ENCODE peak calls at places on chromosomes 5 and 9, in five cellular contexts. One of them, this sample, is unnamed.

GRCh38 chr9:5719546-5719945 is 90.6 kb downstream of the RIC1 start:
- DNase-seq in esophagus muscularis mucosa: no peak
- DNase-seq in sigmoid colon: no peak
- DNase-seq in body of pancreas: no peak
- DNase-seq in upper lobe of right lung: no peak
- DNase-seq in this sample: no peak

GRCh38 chr5:171272996-171273970 is 35.8 kb upstream of the TLX3 start:
- DNase-seq in esophagus muscularis mucosa: no peak
- DNase-seq in sigmoid colon: no peak
- DNase-seq in body of pancreas: no peak
- DNase-seq in upper lobe of right lung: no peak
- DNase-seq in this sample: peak; percentile 21

GRCh38 chr5:93723005-93723404 is 18.4 kb downstream of the POU5F2 start:
- DNase-seq in esophagus muscularis mucosa: no peak
- DNase-seq in sigmoid colon: no peak
- DNase-seq in body of pancreas: no peak
- DNase-seq in upper lobe of right lung: no peak
- DNase-seq in this sample: no peak

GRCh38 chr5:11902304-11902703 is 1.9 kb downstream of the CTNND2 start:
- DNase-seq in esophagus muscularis mucosa: no peak
- DNase-seq in sigmoid colon: no peak
- DNase-seq in body of pancreas: peak; percentile 40
- DNase-seq in upper lobe of right lung: no peak
- DNase-seq in this sample: no peak

GRCh38 chr9:22203371-22204138 is 194.4 kb upstream of the CDKN2B start:
- DNase-seq in esophagus muscularis mucosa: no peak
- DNase-seq in sigmoid colon: no peak
- DNase-seq in body of pancreas: no peak
- DNase-seq in upper lobe of right lung: no peak
- DNase-seq in this sample: no peak

GRCh38 chr9:15642369-15642962 is 89.6 kb downstream of the CCDC171 start:
- DNase-seq in esophagus muscularis mucosa: no peak
- DNase-seq in sigmoid colon: no peak
- DNase-seq in body of pancreas: no peak
- DNase-seq in upper lobe of right lung: no peak
- DNase-seq in this sample: peak; percentile 5

GRCh38 chr5:132268698-132269551 is 11.4 kb downstream of the PDLIM4 start:
- DNase-seq in esophagus muscularis mucosa: peak; percentile 86
- DNase-seq in sigmoid colon: no peak
- DNase-seq in body of pancreas: no peak
- DNase-seq in upper lobe of right lung: no peak
- DNase-seq in this sample: no peak

GRCh38 chr9:129270903-129271431 is 92.9 kb upstream of the IER5L start:
- DNase-seq in esophagus muscularis mucosa: no peak
- DNase-seq in sigmoid colon: no peak
- DNase-seq in body of pancreas: no peak
- DNase-seq in upper lobe of right lung: peak; percentile 31
- DNase-seq in this sample: peak; percentile 61

GRCh38 chr5:132095077-132095744 is 21.6 kb downstream of the CSF2 start:
- DNase-seq in esophagus muscularis mucosa: no peak
- DNase-seq in sigmoid colon: no peak
- DNase-seq in body of pancreas: no peak
- DNase-seq in upper lobe of right lung: no peak
- DNase-seq in this sample: no peak

GRCh38 chr5:153551537-153552079 is 61.1 kb downstream of the GRIA1 start:
- DNase-seq in esophagus muscularis mucosa: no peak
- DNase-seq in sigmoid colon: no peak
- DNase-seq in body of pancreas: no peak
- DNase-seq in upper lobe of right lung: no peak
- DNase-seq in this sample: peak; percentile 64

GRCh38 chr9:4550777-4551476 is 60.7 kb downstream of the SLC1A1 start:
- DNase-seq in esophagus muscularis mucosa: no peak
- DNase-seq in sigmoid colon: no peak
- DNase-seq in body of pancreas: no peak
- DNase-seq in upper lobe of right lung: no peak
- DNase-seq in this sample: no peak

GRCh38 chr9:93951655-93952118 is 3.5 kb downstream of the BARX1 start:
- DNase-seq in esophagus muscularis mucosa: no peak
- DNase-seq in sigmoid colon: peak; percentile 48
- DNase-seq in body of pancreas: no peak
- DNase-seq in upper lobe of right lung: no peak
- DNase-seq in this sample: no peak

GRCh38 chr5:103259705-103260355 is 1.3 kb downstream of the MACIR start:
- DNase-seq in esophagus muscularis mucosa: no peak
- DNase-seq in sigmoid colon: peak; percentile 65
- DNase-seq in body of pancreas: no peak
- DNase-seq in upper lobe of right lung: no peak
- DNase-seq in this sample: no peak

GRCh38 chr9:33813712-33814641 is 3.0 kb upstream of the UBE2R2 start:
- DNase-seq in esophagus muscularis mucosa: no peak
- DNase-seq in sigmoid colon: no peak
- DNase-seq in body of pancreas: no peak
- DNase-seq in upper lobe of right lung: no peak
- DNase-seq in this sample: peak; percentile 55

GRCh38 chr5:63697811-63698210 is 264.4 kb downstream of the HTR1A start:
- DNase-seq in esophagus muscularis mucosa: no peak
- DNase-seq in sigmoid colon: no peak
- DNase-seq in body of pancreas: no peak
- DNase-seq in upper lobe of right lung: no peak
- DNase-seq in this sample: no peak
- H3K4me3 ChIP-seq in esophagus muscularis mucosa: no peak overlapping the region
- H3K4me3 ChIP-seq in sigmoid colon: no peak overlapping the region
- H3K4me3 ChIP-seq in body of pancreas: no peak overlapping the region
- H3K4me3 ChIP-seq in upper lobe of right lung: no peak overlapping the region
- H3K4me3 ChIP-seq in this sample: no peak overlapping the region

DNA sequence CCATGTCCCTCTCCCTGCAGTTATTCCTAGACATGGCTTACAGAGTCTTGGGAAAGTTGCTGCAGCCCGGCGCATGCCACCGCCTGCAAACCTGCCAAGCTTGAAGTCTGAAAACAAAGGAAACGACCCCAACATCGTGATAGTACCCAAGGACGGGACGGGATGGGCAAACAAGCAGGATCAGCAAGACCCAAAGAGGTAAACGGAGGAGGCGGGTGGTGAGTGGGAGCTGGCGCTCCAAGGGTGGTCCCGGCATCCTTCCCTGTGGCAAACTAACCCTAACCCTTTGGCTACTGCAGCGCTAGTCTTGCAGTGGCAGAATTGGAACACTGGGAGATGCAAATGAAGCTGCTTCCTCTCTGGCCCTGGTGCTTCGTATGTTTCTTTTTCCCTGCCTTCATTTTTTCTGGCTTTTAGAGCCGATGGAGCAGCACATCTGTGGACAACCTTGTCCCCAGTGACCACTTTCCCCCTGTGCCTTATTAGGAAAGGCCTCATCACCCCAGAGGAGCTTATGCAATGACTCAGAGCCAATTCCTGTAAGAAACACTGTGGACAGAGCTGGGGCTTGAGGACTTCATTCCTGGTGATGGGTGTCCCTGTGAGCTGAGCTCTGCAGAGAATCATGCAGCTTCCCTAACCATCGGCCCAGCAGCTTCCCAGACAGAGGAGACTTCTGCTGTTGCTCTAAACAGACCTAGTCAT is 38.9 kb downstream of the PRRC2B start:
- DNase-seq in esophagus muscularis mucosa: no peak
- DNase-seq in sigmoid colon: peak; percentile 39
- DNase-seq in body of pancreas: no peak
- DNase-seq in upper lobe of right lung: peak; percentile 39
- DNase-seq in this sample: peak; percentile 64
- H3K36me3 ChIP-seq in esophagus muscularis mucosa: peaks cover 52% of the 10 kb centered on the region
- H3K36me3 ChIP-seq in sigmoid colon: peaks cover 18% of the 10 kb centered on the region
- H3K36me3 ChIP-seq in body of pancreas: peaks cover 10% of the 10 kb centered on the region
- H3K36me3 ChIP-seq in upper lobe of right lung: peaks cover 60% of the 10 kb centered on the region
- H3K36me3 ChIP-seq in this sample: peaks cover 6% of the 10 kb centered on the region

DNA sequence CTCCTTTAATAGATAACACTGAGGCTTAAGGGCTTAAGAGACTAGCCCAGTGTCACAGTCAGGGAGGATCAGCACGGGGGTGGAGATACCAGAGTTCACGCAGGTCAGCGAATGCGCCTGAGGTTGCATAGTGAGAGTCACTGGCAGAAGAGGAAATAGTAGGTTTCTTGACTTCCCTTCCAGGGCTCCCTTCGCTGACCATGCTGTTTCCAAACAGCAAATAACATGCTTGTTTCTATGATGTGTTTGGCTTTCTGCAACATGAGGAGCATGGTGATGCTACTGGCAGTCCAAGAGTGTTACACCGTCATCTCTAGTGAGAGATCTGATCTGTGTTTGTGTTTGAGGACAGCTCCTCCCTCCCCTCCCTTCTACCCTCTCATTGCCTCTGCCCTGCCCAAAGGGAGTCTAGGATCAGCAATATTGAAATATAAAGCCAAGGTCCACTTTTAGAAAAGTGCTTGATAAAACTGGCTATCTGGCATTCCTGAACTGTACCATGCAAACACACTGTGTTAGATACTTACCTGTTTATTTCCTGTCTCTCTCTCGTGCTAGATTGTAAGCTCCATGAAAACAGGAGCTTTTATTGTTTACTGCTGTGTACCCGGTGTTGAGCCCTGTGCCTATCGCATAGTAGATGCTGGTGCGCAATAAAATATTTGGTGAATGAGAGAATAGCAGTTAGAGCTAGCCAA is 12.3 kb downstream of the TLE4 start:
- DNase-seq in esophagus muscularis mucosa: no peak
- DNase-seq in sigmoid colon: peak; percentile 75
- DNase-seq in body of pancreas: no peak
- DNase-seq in upper lobe of right lung: peak; percentile 75
- DNase-seq in this sample: no peak
- H3K4me3 ChIP-seq in esophagus muscularis mucosa: no peak overlapping the region
- H3K4me3 ChIP-seq in sigmoid colon: no peak overlapping the region
- H3K4me3 ChIP-seq in body of pancreas: no peak overlapping the region
- H3K4me3 ChIP-seq in upper lobe of right lung: no peak overlapping the region
- H3K4me3 ChIP-seq in this sample: no peak overlapping the region

GRCh38 chr5:157558681-157559080 is 16.9 kb downstream of the ADAM19 start:
- DNase-seq in esophagus muscularis mucosa: no peak
- DNase-seq in sigmoid colon: no peak
- DNase-seq in body of pancreas: no peak
- DNase-seq in upper lobe of right lung: no peak
- DNase-seq in this sample: no peak

GRCh38 chr5:157559301-157559700 is 16.3 kb downstream of the ADAM19 start:
- DNase-seq in esophagus muscularis mucosa: no peak
- DNase-seq in sigmoid colon: no peak
- DNase-seq in body of pancreas: no peak
- DNase-seq in upper lobe of right lung: no peak
- DNase-seq in this sample: no peak

GRCh38 chr5:157562111-157562581 is 13.4 kb downstream of the ADAM19 start:
- DNase-seq in esophagus muscularis mucosa: no peak
- DNase-seq in sigmoid colon: peak; percentile 76
- DNase-seq in body of pancreas: no peak
- DNase-seq in upper lobe of right lung: no peak
- DNase-seq in this sample: no peak

GRCh38 chr5:157561105-157561504 is 14.5 kb downstream of the ADAM19 start:
- DNase-seq in esophagus muscularis mucosa: no peak
- DNase-seq in sigmoid colon: no peak
- DNase-seq in body of pancreas: no peak
- DNase-seq in upper lobe of right lung: no peak
- DNase-seq in this sample: no peak

GRCh38 chr5:157560560-157560959 is 15.0 kb downstream of the ADAM19 start:
- DNase-seq in esophagus muscularis mucosa: no peak
- DNase-seq in sigmoid colon: no peak
- DNase-seq in body of pancreas: no peak
- DNase-seq in upper lobe of right lung: no peak
- DNase-seq in this sample: no peak
- H3K36me3 ChIP-seq in esophagus muscularis mucosa: peaks cover 2% of the 10 kb centered on the region
- H3K36me3 ChIP-seq in sigmoid colon: no peaks in the 10 kb centered on the region
- H3K36me3 ChIP-seq in body of pancreas: no peaks in the 10 kb centered on the region
- H3K36me3 ChIP-seq in upper lobe of right lung: no peaks in the 10 kb centered on the region
- H3K36me3 ChIP-seq in this sample: no peaks in the 10 kb centered on the region

GRCh38 chr5:43193952-43194321 is 1.9 kb downstream of the NIM1K start:
- DNase-seq in esophagus muscularis mucosa: no peak
- DNase-seq in sigmoid colon: no peak
- DNase-seq in body of pancreas: no peak
- DNase-seq in upper lobe of right lung: no peak
- DNase-seq in this sample: no peak
- H3K4me3 ChIP-seq in esophagus muscularis mucosa: peak overlapping the region; percentile 64
- H3K4me3 ChIP-seq in sigmoid colon: no peak overlapping the region
- H3K4me3 ChIP-seq in body of pancreas: no peak overlapping the region
- H3K4me3 ChIP-seq in upper lobe of right lung: peak overlapping the region; percentile 53
- H3K4me3 ChIP-seq in this sample: no peak overlapping the region

DNA sequence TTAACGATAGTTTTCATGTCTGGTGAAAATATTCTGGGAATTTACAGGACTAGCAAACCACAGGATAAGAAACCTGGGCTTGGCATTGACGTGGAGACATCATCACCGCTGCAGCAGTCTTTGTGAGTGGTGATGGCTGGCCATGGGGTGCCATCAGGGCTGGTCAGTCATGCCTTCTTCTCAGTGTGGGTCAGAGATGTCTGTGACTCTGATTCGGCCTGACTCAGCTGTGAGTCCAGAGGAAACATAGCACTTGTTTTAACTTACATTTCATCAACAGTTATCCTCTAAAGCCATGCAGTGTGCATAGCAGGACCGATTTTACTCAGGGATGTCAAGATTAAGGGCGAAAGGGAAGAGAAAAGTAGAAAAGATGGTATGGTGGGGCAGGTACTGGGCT is 33.2 kb upstream of the CYFIP2 start:
- DNase-seq in esophagus muscularis mucosa: no peak
- DNase-seq in sigmoid colon: no peak
- DNase-seq in body of pancreas: no peak
- DNase-seq in upper lobe of right lung: no peak
- DNase-seq in this sample: no peak
- H3K36me3 ChIP-seq in esophagus muscularis mucosa: no peaks in the 10 kb centered on the region
- H3K36me3 ChIP-seq in sigmoid colon: no peaks in the 10 kb centered on the region
- H3K36me3 ChIP-seq in body of pancreas: no peaks in the 10 kb centered on the region
- H3K36me3 ChIP-seq in upper lobe of right lung: no peaks in the 10 kb centered on the region
- H3K36me3 ChIP-seq in this sample: no peaks in the 10 kb centered on the region

DNA sequence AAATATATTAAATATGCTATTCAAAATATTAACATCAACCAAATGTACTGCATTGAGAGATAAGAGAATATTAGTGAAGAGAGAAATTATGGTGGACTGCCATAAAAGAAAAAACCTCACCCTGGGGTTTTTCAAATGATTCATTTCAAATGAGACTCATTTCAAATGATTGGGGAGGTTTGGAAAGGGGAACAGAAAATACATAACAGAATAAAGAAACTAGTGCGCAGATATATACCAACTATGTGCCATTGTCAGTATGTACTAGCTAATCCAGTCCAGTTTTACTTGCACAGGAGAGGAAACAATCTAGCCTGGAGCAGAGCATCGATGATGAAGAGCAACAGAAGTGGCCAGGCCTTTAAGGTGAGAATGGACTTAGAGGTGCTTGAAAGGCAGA is 651.6 kb upstream of the RORB start:
- DNase-seq in esophagus muscularis mucosa: no peak
- DNase-seq in sigmoid colon: no peak
- DNase-seq in body of pancreas: no peak
- DNase-seq in upper lobe of right lung: no peak
- DNase-seq in this sample: no peak
- H3K4me3 ChIP-seq in esophagus muscularis mucosa: no peak overlapping the region
- H3K4me3 ChIP-seq in sigmoid colon: no peak overlapping the region
- H3K4me3 ChIP-seq in body of pancreas: no peak overlapping the region
- H3K4me3 ChIP-seq in upper lobe of right lung: no peak overlapping the region
- H3K4me3 ChIP-seq in this sample: no peak overlapping the region

GRCh38 chr9:87661241-87661640 is 64.7 kb upstream of the CTSL start:
- DNase-seq in esophagus muscularis mucosa: no peak
- DNase-seq in sigmoid colon: no peak
- DNase-seq in body of pancreas: no peak
- DNase-seq in upper lobe of right lung: no peak
- DNase-seq in this sample: no peak
- H3K36me3 ChIP-seq in esophagus muscularis mucosa: peaks cover 49% of the 10 kb centered on the region
- H3K36me3 ChIP-seq in sigmoid colon: peaks cover 29% of the 10 kb centered on the region
- H3K36me3 ChIP-seq in body of pancreas: peaks cover 15% of the 10 kb centered on the region
- H3K36me3 ChIP-seq in upper lobe of right lung: peaks cover 41% of the 10 kb centered on the region
- H3K36me3 ChIP-seq in this sample: no peaks in the 10 kb centered on the region

This sample was measured in kidney epithelial cell.